ENCODE peak calls at places on chromosomes 6 and 20, in eight cellular contexts. K, I, C, P, V, W, S and J are unnamed samples.

GRCh38 chr6:3768502-3768901 is 17.0 kb upstream of the PXDC1 start:
- DNase-seq in K (no peak), I (no peak), C (no peak), P (no peak), V (no peak), W (no peak), S (no peak), J (no peak)

GRCh38 chr20:13839421-13840092 is 54.7 kb downstream of the NDUFAF5 start:
- DNase-seq in K (no peak), I (no peak), C (peak; percentile 17), P (no peak), V (no peak), W (peak; percentile 84), S (peak; percentile 77), J (no peak)

GRCh38 chr20:32450484-32451061 is 92.4 kb downstream of the ASXL1 start:
- DNase-seq in K (no peak), I (no peak), C (no peak), P (no peak), V (no peak), W (no peak), S (no peak), J (no peak)

GRCh38 chr6:27053738-27054137 is 193.8 kb upstream of the PRSS16 start:
- DNase-seq in K (no peak), I (no peak), C (no peak), P (no peak), V (no peak), W (no peak), S (peak; percentile 15), J (no peak)

GRCh38 chr20:18412202-18412901 is 54.5 kb downstream of the DZANK1 start:
- DNase-seq in K (no peak), I (no peak), C (no peak), P (no peak), V (no peak), W (no peak), S (no peak), J (no peak)

GRCh38 chr20:33145521-33145920 is 22.4 kb upstream of the BPIFA2 start:
- DNase-seq in K (no peak), I (no peak), C (no peak), P (no peak), V (no peak), W (no peak), S (no peak), J (no peak)

GRCh38 chr6:113411006-113411405 is 446.1 kb upstream of the MARCKS start:
- DNase-seq in K (no peak), I (no peak), C (no peak), P (no peak), V (no peak), W (peak; percentile 59), S (no peak), J (no peak)

GRCh38 chr6:13081189-13081563 is 247.2 kb downstream of the TBC1D7 start:
- DNase-seq in K (no peak), I (no peak), C (no peak), P (no peak), V (no peak), W (no peak), S (no peak), J (no peak)

GRCh38 chr20:34254979-34255378 is 13.8 kb downstream of the ASIP start:
- DNase-seq in K (no peak), I (no peak), C (no peak), P (no peak), V (no peak), W (no peak), S (no peak), J (no peak)

GRCh38 chr20:34251619-34252018 is 10.4 kb downstream of the ASIP start:
- DNase-seq in K (no peak), I (no peak), C (no peak), P (no peak), V (no peak), W (no peak), S (no peak), J (no peak)

GRCh38 chr20:34250005-34250404 is 8.8 kb downstream of the ASIP start:
- DNase-seq in K (no peak), I (no peak), C (no peak), P (no peak), V (no peak), W (no peak), S (no peak), J (no peak)

GRCh38 chr20:34246126-34246626 is 5.0 kb downstream of the ASIP start:
- DNase-seq in K (no peak), I (no peak), C (no peak), P (no peak), V (no peak), W (peak; percentile 68), S (no peak), J (no peak)

GRCh38 chr20:34249291-34249690 is 8.1 kb downstream of the ASIP start:
- DNase-seq in K (no peak), I (no peak), C (no peak), P (no peak), V (no peak), W (peak; percentile 69), S (no peak), J (no peak)
- H3K4me3 ChIP-seq in K (no peak overlapping the region), I (no peak overlapping the region), C (no peak overlapping the region), P (no peak overlapping the region), V (no peak overlapping the region), W (no peak overlapping the region), S (no peak overlapping the region), J (no peak overlapping the region)

GRCh38 chr20:5657190-5657872 is 92.9 kb upstream of the SHLD1 start:
- DNase-seq in K (peak; percentile 87), I (peak; percentile 46), C (peak; percentile 83), P (peak; percentile 33), V (no peak), W (peak; percentile 94), S (peak; percentile 98), J (no peak)

GRCh38 chr20:5654557-5654956 is 95.6 kb upstream of the SHLD1 start:
- DNase-seq in K (no peak), I (no peak), C (peak; percentile 80), P (no peak), V (no peak), W (peak; percentile 59), S (peak; percentile 98), J (no peak)

GRCh38 chr20:5656136-5656535 is 94.1 kb upstream of the SHLD1 start:
- DNase-seq in K (no peak), I (no peak), C (no peak), P (no peak), V (no peak), W (no peak), S (no peak), J (no peak)

GRCh38 chr20:5650191-5650691 is 100.0 kb upstream of the SHLD1 start:
- DNase-seq in K (no peak), I (no peak), C (no peak), P (no peak), V (no peak), W (no peak), S (no peak), J (no peak)

DNA sequence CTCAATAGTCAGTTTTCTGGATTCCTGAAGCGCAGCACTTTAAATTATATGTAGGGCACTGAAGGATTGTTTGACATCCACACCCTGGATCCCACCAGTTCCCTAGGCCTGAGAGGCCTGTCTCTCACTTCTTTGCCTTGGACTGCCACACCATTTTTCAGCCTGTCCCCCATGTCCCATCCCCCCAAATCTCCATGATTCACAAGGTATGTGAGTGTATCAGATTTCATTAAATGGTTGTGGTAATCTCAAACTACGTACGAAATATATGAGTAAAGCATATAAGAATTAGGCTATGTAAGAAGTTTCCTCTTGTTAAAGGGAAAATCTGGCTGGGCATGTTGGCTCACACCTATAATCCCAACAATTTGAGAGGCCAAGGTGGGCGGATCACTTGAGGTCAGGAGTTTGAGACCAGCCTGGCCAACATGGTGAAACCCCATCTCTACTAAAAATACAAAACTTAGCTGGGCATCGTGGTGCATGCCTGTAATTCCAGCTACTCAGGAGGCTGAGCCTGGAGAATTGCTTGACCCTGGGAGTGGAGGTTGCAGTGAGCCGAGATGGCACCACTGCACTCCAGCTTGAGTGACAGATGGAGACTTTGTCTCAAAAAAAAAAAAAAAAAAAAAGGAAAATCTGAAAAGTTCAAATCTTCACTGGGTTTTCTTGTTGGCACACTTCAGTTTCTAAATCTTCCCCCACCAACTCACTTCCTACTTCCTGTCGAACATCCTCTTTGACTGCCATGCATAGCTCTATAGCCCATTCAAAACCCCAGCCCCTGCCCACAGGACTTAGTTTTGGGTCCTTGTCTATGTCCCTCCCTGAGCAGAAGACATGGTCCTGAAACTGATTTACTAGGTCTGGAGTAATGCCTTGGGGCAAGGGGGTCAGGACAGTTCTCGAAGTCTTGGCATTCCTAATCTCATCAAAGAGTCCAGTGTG is 97.3 kb upstream of the SHLD1 start:
- DNase-seq in K (no peak), I (no peak), C (no peak), P (no peak), V (no peak), W (peak; percentile 55), S (peak; percentile 67), J (no peak)
- H3K4me1 ChIP-seq in K (peaks cover 15% of the 10 kb centered on the region), I (peaks cover 9% of the 10 kb centered on the region), C (peaks cover 30% of the 10 kb centered on the region), P (peaks cover 14% of the 10 kb centered on the region), V (no peaks in the 10 kb centered on the region), W (peaks cover 26% of the 10 kb centered on the region), S (peaks cover 40% of the 10 kb centered on the region), J (peaks cover 3% of the 10 kb centered on the region)

GRCh38 chr20:58817748-58818147 is 33.0 kb downstream of the GNAS-AS1 start:
- DNase-seq in K (no peak), I (no peak), C (no peak), P (no peak), V (no peak), W (no peak), S (no peak), J (no peak)
- H3K4me3 ChIP-seq in K (no peak overlapping the region), I (no peak overlapping the region), C (no peak overlapping the region), P (no peak overlapping the region), V (no peak overlapping the region), W (no peak overlapping the region), S (no peak overlapping the region), J (no peak overlapping the region)

GRCh38 chr6:35259946-35260626 is 551 bp downstream of the ZNF76 start:
- DNase-seq in K (peak; percentile 87), I (peak; percentile 79), C (peak; percentile 42), P (peak; percentile 81), V (no peak), W (no peak), S (peak; percentile 89), J (peak; percentile 81)

GRCh38 chr6:35260642-35261570 is 1.4 kb downstream of the ZNF76 start:
- DNase-seq in K (peak; percentile 57), I (no peak), C (no peak), P (no peak), V (no peak), W (peak; percentile 54), S (no peak), J (no peak)

GRCh38 chr6:35258858-35259193 is 709 bp upstream of the ZNF76 start:
- DNase-seq in K (peak; percentile 76), I (no peak), C (no peak), P (no peak), V (no peak), W (peak; percentile 72), S (no peak), J (no peak)

GRCh38 chr6:35258336-35258735 is 1.2 kb upstream of the ZNF76 start:
- DNase-seq in K (no peak), I (no peak), C (no peak), P (no peak), V (no peak), W (no peak), S (no peak), J (no peak)

DNA sequence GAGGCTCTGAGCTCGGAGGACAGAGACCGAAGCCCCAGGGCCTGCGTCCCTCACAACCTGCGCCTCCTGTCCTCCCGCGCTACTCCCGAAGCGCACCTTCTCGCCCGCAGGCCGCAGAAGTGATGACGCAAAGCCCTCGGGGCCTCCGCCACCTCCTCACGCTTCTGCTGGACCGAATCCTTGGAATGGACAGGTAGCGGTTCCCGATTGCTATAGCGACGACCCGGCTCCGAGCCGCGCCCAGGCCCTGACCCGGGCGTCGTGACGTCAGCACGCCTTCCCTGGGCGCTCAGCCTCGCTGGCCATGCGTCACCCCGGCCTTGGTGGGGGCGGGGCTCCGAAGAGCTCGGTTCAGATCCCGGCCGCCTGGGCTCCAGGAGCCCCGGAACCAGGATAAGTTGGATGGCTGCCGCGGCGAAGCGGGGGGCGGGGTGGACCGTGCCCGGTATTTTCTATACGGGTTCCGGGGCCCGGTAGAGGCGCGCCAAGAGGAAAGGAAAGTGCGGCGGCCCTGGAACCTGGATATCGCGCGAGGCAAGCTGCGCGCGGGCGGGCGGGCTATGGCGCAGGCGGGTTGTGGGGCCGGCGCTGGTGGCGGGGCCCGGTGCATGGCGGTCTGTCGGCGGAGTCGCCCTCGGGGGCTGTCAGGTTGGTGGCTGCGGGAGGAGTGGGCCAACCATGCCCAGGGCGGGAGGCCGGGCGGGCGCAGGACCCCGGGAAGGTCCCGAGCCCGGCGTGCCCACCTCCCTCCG is at the start of gene ZNF76:
- DNase-seq in K (peak; percentile 99), I (peak; percentile 99), C (peak; percentile 82), P (peak; percentile 99), V (peak; percentile 90), W (peak; percentile 99), S (peak; percentile 98), J (peak; percentile 90)
- H3K4me1 ChIP-seq in K (peaks cover 15% of the 10 kb centered on the region), I (peaks cover 6% of the 10 kb centered on the region), C (peaks cover 13% of the 10 kb centered on the region), P (peaks cover 42% of the 10 kb centered on the region), V (no peaks in the 10 kb centered on the region), W (peaks cover 26% of the 10 kb centered on the region), S (peaks cover 13% of the 10 kb centered on the region), J (no peaks in the 10 kb centered on the region)